ENCODE peak calls at places on chromosomes 7 and 10, in five cellular contexts. A is IMR-90, W is upper lobe of left lung, E is cardiac muscle cell, X is mammary epithelial cell. S is an unnamed sample.

GRCh38 chr7:144410441-144410840 is 6.9 kb upstream of the NOBOX start:
- DNase-seq in A (no peak), W (no peak), E (no peak), X (no peak), S (no peak)

GRCh38 chr10:29057712-29058426 is 231.0 kb upstream of the LYZL1 start:
- DNase-seq in A (peak; percentile 16), W (no peak), E (no peak), X (no peak), S (no peak)

GRCh38 chr10:61781969-61782403 is 119.3 kb downstream of the CABCOCO1 start:
- DNase-seq in A (peak; percentile 11), W (no peak), E (no peak), X (peak; percentile 95), S (no peak)

GRCh38 chr10:7956508-7956907 is 98.0 kb upstream of the GATA3 start:
- DNase-seq in A (peak; percentile 84), W (no peak), E (no peak), X (peak; percentile 57), S (no peak)

GRCh38 chr10:507908-508444 is 181.5 kb downstream of the DIP2C start:
- DNase-seq in A (no peak), W (no peak), E (no peak), X (no peak), S (no peak)

GRCh38 chr10:28282341-28282740 is 20.5 kb downstream of the MPP7 start:
- DNase-seq in A (no peak), W (no peak), E (no peak), X (no peak), S (no peak)

GRCh38 chr10:895324-895723 is 36.2 kb downstream of the LARP4B start:
- DNase-seq in A (no peak), W (peak; percentile 31), E (no peak), X (no peak), S (no peak)

GRCh38 chr10:77977016-77977415 is 50.5 kb upstream of the DLG5 start:
- DNase-seq in A (no peak), W (no peak), E (no peak), X (no peak), S (no peak)

GRCh38 chr7:85065306-85065705 is 121.5 kb downstream of the SEMA3D start:
- DNase-seq in A (peak; percentile 4), W (no peak), E (no peak), X (no peak), S (no peak)

GRCh38 chr10:4243651-4244050 is 458.6 kb upstream of the KLF6 start:
- DNase-seq in A (peak; percentile 100), W (no peak), E (no peak), X (peak; percentile 93), S (no peak)

GRCh38 chr7:116786791-116787443 is 75.5 kb upstream of the CAPZA2 start:
- DNase-seq in A (peak; percentile 46), W (no peak), E (peak; percentile 13), X (peak; percentile 70), S (no peak)

GRCh38 chr10:119250641-119251314 is 43.4 kb downstream of the GRK5 start:
- DNase-seq in A (peak; percentile 98), W (no peak), E (no peak), X (peak; percentile 71), S (no peak)

GRCh38 chr10:3924344-3924743 is 139.3 kb upstream of the KLF6 start:
- DNase-seq in A (peak; percentile 97), W (no peak), E (no peak), X (peak; percentile 99), S (no peak)

GRCh38 chr10:3785849-3786290 is 861 bp upstream of the KLF6 start:
- DNase-seq in A (peak; percentile 60), W (no peak), E (peak; percentile 44), X (peak; percentile 52), S (no peak)

GRCh38 chr10:63547628-63548356 is 26.6 kb downstream of the REEP3 start:
- DNase-seq in A (peak; percentile 59), W (no peak), E (no peak), X (no peak), S (no peak)

GRCh38 chr7:19762631-19763030 is 10.8 kb downstream of the TMEM196 start:
- DNase-seq in A (no peak), W (no peak), E (no peak), X (no peak), S (no peak)

GRCh38 chr10:43901302-43901701 is 252.6 kb upstream of the ZNF32 start:
- DNase-seq in A (peak; percentile 46), W (no peak), E (no peak), X (no peak), S (no peak)

GRCh38 chr7:139099181-139099947 is 10.2 kb downstream of the ZC3HAV1 start:
- DNase-seq in A (peak; percentile 23), W (no peak), E (no peak), X (no peak), S (no peak)

GRCh38 chr7:16644624-16644986 is 949 bp downstream of the ANKMY2 start:
- DNase-seq in A (peak; percentile 47), W (peak; percentile 73), E (peak; percentile 51), X (peak; percentile 46), S (no peak)

GRCh38 chr7:282621-283020 is 7.3 kb upstream of the FOXL3 start:
- DNase-seq in A (no peak), W (no peak), E (no peak), X (no peak), S (no peak)

DNA sequence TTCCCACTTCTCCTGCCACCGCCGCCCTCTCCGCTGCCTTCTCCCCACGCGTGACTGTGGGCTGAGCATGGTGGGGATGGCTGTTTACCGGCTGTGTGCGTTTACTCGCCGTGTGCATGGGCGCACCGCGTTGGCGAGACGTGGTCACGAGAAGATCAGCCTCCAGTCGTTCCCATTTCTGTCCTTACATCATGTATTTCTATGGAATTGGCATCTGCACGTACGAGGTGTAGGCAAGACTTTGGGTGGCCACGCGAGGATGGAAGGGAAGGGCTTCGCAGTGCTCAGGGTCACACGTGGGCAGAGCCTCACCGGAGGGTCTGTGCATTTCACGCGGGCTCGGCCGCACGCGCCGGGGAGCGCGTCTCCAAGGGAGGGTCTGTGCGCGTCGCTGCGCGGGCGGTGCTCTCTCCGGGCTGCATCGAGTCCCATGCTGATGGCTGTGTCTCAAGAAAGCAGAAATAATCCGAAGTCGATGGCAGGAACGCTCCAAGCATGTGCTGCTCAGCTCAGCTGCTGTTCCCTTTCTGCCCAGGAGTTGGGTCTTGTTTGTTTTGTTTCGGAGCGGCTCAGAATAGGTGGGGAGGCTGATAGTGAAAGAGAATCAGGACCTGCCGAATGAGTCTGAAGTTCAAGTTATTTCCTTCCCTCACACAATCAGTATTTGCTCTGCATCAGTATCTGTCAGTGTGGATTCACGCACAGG is 973 bp downstream of the CAMK1D start:
- DNase-seq in A (peak; percentile 45), W (peak; percentile 44), E (peak; percentile 46), X (peak; percentile 32), S (no peak)
- TF ChIP-seq CTCF in A (no peak), W (peak; percentile 33), E (no peak), X (no peak), S (no peak)

GRCh38 chr7:50305697-50306300 is 1.3 kb downstream of the IKZF1 start:
- DNase-seq in A (no peak), W (no peak), E (no peak), X (no peak), S (no peak)

GRCh38 chr7:50304911-50305621 is 550 bp downstream of the IKZF1 start:
- DNase-seq in A (no peak), W (no peak), E (peak; percentile 21), X (no peak), S (no peak)

GRCh38 chr7:50307368-50308012 is 3.0 kb downstream of the IKZF1 start:
- DNase-seq in A (no peak), W (no peak), E (peak; percentile 30), X (no peak), S (no peak)

GRCh38 chr7:50308301-50309129 is 4.0 kb downstream of the IKZF1 start:
- DNase-seq in A (no peak), W (no peak), E (no peak), X (no peak), S (no peak)

DNA sequence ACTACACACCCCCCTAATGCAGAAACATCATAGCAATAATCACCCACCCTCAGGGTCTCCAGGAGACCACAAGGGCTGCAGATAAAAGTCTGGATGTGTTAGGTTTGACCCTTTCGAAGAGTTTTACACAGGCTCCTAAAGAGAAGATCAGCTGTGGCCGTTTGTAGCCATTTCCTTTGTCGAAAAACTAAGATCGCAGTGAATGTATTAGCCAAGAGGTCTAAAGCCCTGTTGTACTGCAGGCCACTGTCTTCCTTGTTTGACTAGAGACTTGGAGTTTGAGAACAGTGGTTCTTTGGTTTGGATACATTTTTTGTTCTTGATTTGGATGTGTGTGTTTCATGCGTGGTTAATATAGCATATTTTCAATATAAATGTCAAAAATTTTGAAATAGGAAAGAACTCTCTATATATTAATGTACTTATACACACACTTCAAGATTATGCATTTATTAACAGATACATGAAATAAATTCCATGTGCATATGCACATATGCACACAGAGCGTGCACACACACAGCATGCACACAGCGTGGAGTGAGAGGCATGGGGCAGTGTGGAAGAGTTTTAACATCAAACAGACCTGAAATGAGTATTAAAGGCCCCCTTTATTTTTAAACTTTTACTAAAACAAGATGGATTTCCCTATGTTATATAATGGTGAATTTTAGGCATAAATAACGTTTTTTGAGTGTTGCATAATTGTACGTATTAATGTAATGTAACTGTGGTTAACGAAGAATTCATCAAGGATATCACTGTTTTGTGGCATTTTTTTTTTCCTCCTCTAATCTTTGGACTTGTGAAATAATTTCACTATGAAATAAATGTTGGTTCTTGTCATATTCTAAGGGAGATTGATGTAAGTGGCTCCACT is 2.2 kb downstream of the IKZF1 start:
- DNase-seq in A (no peak), W (no peak), E (no peak), X (no peak), S (no peak)
- H3K4me1 ChIP-seq in A (no peaks in the 10 kb centered on the region), W (peaks cover 13% of the 10 kb centered on the region), E (no peaks in the 10 kb centered on the region), X (peaks cover 4% of the 10 kb centered on the region), S (no peaks in the 10 kb centered on the region)

DNA sequence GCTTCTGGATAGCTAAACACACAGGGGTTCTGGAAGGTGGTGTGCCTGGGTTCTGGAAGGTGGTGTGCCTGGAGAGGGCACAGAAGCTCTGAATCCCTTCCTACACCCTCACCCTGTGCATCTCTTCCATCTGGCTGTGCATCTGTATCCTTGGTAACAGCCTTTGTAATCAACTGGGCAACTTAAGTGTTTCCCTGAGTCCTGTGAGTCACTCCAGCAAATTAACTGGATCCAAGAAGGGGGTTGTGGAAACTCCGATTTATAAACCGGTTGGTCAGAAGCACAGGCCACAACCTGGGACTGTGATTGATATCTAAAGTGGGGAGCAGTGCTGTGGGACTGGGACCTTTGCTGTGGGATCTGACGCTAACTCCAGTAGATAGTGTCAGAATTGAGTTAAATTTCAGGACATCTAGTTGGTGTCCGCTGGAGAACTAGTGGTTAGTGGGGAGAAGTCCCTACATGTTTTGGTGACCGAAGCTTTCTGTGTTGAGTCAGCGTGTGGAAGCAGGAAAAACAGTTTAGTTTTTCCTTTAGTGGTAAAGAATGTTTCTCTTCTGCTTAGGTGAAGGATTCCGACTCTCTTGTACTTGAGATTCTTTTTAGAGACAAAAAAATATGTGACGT is 228.1 kb downstream of the BMPER start:
- DNase-seq in A (peak; percentile 95), W (no peak), E (no peak), X (peak; percentile 91), S (no peak)
- TF ChIP-seq CTCF in A (no peak), W (no peak), E (no peak), X (no peak), S (no peak)

DNA sequence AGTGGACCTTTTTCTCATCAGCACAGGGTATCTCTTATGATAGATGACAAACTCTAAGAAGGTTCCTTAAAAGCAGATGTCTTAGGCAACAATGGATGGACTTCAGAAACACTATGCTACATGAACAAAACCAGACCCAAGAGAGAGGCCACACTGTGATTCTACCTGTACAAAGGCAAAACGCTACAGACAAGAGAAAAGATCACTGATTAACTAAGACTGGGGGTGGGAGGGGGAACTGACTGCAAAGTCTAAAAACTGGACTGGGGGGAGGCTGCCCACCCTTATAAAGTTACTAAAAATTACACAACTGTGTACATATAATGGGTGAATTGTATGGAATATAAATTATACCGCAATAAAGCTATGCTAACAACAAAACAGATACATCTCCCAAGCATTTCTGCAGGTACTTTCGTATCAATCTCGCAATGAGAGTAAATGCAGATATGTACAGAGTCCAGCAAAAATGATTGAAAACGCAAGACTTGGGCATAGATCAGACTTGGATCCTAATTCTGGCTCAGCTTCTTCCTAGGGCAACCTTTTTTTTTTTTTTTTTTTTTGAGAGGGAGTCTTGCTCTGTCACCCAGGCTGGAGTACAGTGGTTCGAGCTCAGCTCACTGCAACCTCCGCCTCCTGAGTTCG is 179.7 kb downstream of the FAM107B start:
- DNase-seq in A (no peak), W (no peak), E (no peak), X (no peak), S (no peak)
- H3K4me1 ChIP-seq in A (peaks cover 8% of the 10 kb centered on the region), W (no peaks in the 10 kb centered on the region), E (no peaks in the 10 kb centered on the region), X (peaks cover 15% of the 10 kb centered on the region), S (no peaks in the 10 kb centered on the region)